ENCODE peak calls at places on chromosomes 7 and 10, in ten cellular contexts. E, D, O, S, T, F, V, R, L and P are unnamed samples.

GRCh38 chr10:96719850-96720421 is 378 bp downstream of the PIK3AP1 start:
- DNase-seq in E (no peak), D (no peak), O (no peak), S (peak), T (no peak), F (no peak), V (peak), R (no peak), L (peak), P (no peak)

GRCh38 chr7:130272456-130273080 is 5.9 kb downstream of the CPA2 start:
- DNase-seq in E (no peak), D (no peak), O (no peak), S (peak), T (no peak), F (no peak), V (no peak), R (no peak), L (no peak), P (peak)

GRCh38 chr10:86282664-86283465 is 83.7 kb downstream of the GRID1 start:
- DNase-seq in E (no peak), D (no peak), O (no peak), S (no peak), T (no peak), F (no peak), V (no peak), R (no peak), L (no peak), P (no peak)

GRCh38 chr7:6248581-6248980 is 23.8 kb downstream of the CYTH3 start:
- DNase-seq in E (peak), D (no peak), O (no peak), S (no peak), T (peak), F (no peak), V (no peak), R (no peak), L (no peak), P (peak)

GRCh38 chr10:5282137-5282536 is 82.6 kb upstream of the UCN3 start:
- DNase-seq in E (no peak), D (no peak), O (no peak), S (no peak), T (no peak), F (no peak), V (no peak), R (no peak), L (no peak), P (no peak)

GRCh38 chr10:111103196-111103595 is 26.4 kb downstream of the ADRA2A start:
- DNase-seq in E (no peak), D (no peak), O (no peak), S (no peak), T (no peak), F (no peak), V (no peak), R (no peak), L (no peak), P (no peak)

GRCh38 chr10:3868274-3868669 is 83.3 kb upstream of the KLF6 start:
- DNase-seq in E (no peak), D (no peak), O (no peak), S (no peak), T (no peak), F (no peak), V (no peak), R (no peak), L (no peak), P (no peak)

GRCh38 chr10:80252296-80252887 is 37.1 kb downstream of the MAT1A start:
- DNase-seq in E (no peak), D (no peak), O (no peak), S (no peak), T (no peak), F (no peak), V (no peak), R (no peak), L (no peak), P (no peak)

GRCh38 chr7:25014735-25015134 is 34.8 kb upstream of the OSBPL3 start:
- DNase-seq in E (peak), D (no peak), O (no peak), S (no peak), T (peak), F (no peak), V (no peak), R (peak), L (no peak), P (peak)

GRCh38 chr7:158887594-158887993 is 31.2 kb downstream of the DYNC2I1 start:
- DNase-seq in E (peak), D (no peak), O (no peak), S (no peak), T (no peak), F (no peak), V (no peak), R (no peak), L (no peak), P (no peak)

GRCh38 chr10:70267161-70267933 is 16.5 kb downstream of the NPFFR1 start:
- DNase-seq in E (peak), D (no peak), O (peak), S (peak), T (peak), F (no peak), V (no peak), R (peak), L (no peak), P (peak)

GRCh38 chr10:18505719-18506118 is 145.7 kb downstream of the NSUN6 start:
- DNase-seq in E (peak), D (no peak), O (no peak), S (no peak), T (peak), F (no peak), V (no peak), R (no peak), L (no peak), P (no peak)

GRCh38 chr10:74586088-74586585 is 240.3 kb upstream of the KAT6B start:
- DNase-seq in E (peak), D (peak), O (peak), S (no peak), T (peak), F (peak), V (no peak), R (no peak), L (no peak), P (peak)

GRCh38 chr10:34641913-34642558 is 173.1 kb downstream of the PARD3 start:
- DNase-seq in E (no peak), D (no peak), O (no peak), S (no peak), T (no peak), F (no peak), V (no peak), R (no peak), L (no peak), P (no peak)

GRCh38 chr7:139242741-139243281 is 11.8 kb downstream of the UBN2 start:
- DNase-seq in E (peak), D (no peak), O (peak), S (no peak), T (peak), F (no peak), V (no peak), R (peak), L (no peak), P (peak)

GRCh38 chr7:150986099-150986512 is 4.7 kb upstream of the NOS3 start:
- DNase-seq in E (peak), D (no peak), O (peak), S (peak), T (peak), F (peak), V (no peak), R (no peak), L (no peak), P (peak)

GRCh38 chr7:139358541-139359365 is 941 bp upstream of the LUC7L2 start:
- DNase-seq in E (peak), D (no peak), O (peak), S (no peak), T (peak), F (peak), V (no peak), R (no peak), L (no peak), P (peak)

GRCh38 chr7:140010194-140010895 is 52.4 kb downstream of the PARP12 start:
- DNase-seq in E (no peak), D (no peak), O (no peak), S (peak), T (no peak), F (no peak), V (no peak), R (no peak), L (no peak), P (no peak)

GRCh38 chr7:33399528-33400213 is 270.3 kb downstream of the BBS9 start:
- DNase-seq in E (no peak), D (no peak), O (no peak), S (no peak), T (no peak), F (no peak), V (no peak), R (no peak), L (no peak), P (no peak)

GRCh38 chr7:115511330-115511729 is 519.2 kb downstream of the TFEC start:
- DNase-seq in E (no peak), D (no peak), O (no peak), S (no peak), T (no peak), F (no peak), V (no peak), R (no peak), L (no peak), P (no peak)

GRCh38 chr7:53315986-53316385 is 280.6 kb downstream of the POM121L12 start:
- DNase-seq in E (no peak), D (no peak), O (peak), S (no peak), T (no peak), F (no peak), V (no peak), R (no peak), L (no peak), P (no peak)

GRCh38 chr7:101900103-101900502 is 82.7 kb downstream of the CUX1 start:
- DNase-seq in E (peak), D (no peak), O (no peak), S (no peak), T (no peak), F (no peak), V (no peak), R (no peak), L (no peak), P (peak)

GRCh38 chr7:22909958-22910357 is 87.3 kb upstream of the TOMM7 start:
- DNase-seq in E (no peak), D (no peak), O (no peak), S (no peak), T (no peak), F (no peak), V (no peak), R (no peak), L (no peak), P (no peak)

GRCh38 chr7:84971360-84971759 is 215.5 kb downstream of the SEMA3D start:
- DNase-seq in E (no peak), D (no peak), O (no peak), S (no peak), T (no peak), F (no peak), V (no peak), R (no peak), L (no peak), P (no peak)

GRCh38 chr10:110794808-110795207 is 76.9 kb upstream of the PDCD4 start:
- DNase-seq in E (no peak), D (no peak), O (no peak), S (peak), T (no peak), F (no peak), V (no peak), R (no peak), L (no peak), P (no peak)

GRCh38 chr7:101632641-101633040 is 3.5 kb upstream of the MYL10 start:
- DNase-seq in E (peak), D (no peak), O (no peak), S (no peak), T (no peak), F (no peak), V (no peak), R (no peak), L (no peak), P (no peak)

DNA sequence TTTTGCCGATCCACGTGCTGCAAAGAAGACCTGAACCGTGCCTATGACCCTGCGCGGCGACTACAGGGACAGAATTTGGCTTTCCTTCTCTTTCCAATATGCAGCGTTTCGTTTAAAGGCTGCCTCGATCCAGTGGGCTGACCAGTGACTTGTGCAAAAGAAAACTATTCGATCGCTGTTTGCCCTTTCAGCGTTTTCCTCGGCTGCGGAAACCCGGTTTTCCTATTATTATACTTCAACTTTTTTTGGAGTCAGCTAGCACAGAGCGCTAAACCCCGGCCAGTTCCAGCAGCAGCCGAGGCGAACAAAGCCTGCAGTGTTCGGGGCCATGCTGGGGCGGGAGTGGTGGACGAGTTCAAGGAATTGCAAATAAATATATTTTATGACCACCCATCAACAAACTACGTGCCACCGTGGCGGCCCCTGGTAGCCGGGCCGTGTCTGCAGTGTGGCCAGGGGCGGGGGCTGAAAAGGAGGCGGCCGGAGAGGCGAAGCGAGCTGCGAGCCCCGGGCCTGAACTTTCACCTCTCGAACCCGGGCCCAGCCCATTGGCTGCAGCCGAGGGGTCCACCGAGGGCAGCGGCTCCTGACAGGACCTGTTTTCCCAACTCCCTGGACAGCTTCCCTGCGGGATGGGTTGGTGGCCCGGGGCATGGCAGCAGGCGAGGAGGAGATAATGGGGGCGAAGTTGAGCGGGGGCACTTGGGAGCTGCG is 164.3 kb upstream of the PPP1R3A start:
- DNase-seq in E (peak), D (no peak), O (peak), S (peak), T (peak), F (no peak), V (no peak), R (no peak), L (no peak), P (no peak)
- TF ChIP-seq EZH2 in E (no peak), D (no peak), O (no peak), S (peak), T (no peak), F (no peak), V (peak), R (peak), L (no peak), P (peak)

GRCh38 chr7:29453022-29453421 is 110.6 kb upstream of the PRR15 start:
- DNase-seq in E (no peak), D (no peak), O (no peak), S (no peak), T (no peak), F (no peak), V (no peak), R (no peak), L (no peak), P (no peak)

GRCh38 chr7:29447828-29448227 is 115.8 kb upstream of the PRR15 start:
- DNase-seq in E (peak), D (no peak), O (no peak), S (no peak), T (no peak), F (no peak), V (no peak), R (no peak), L (no peak), P (no peak)

GRCh38 chr7:29445736-29446135 is 117.9 kb upstream of the PRR15 start:
- DNase-seq in E (no peak), D (no peak), O (no peak), S (no peak), T (no peak), F (no peak), V (no peak), R (no peak), L (no peak), P (no peak)

GRCh38 chr7:29454464-29454863 is 109.2 kb upstream of the PRR15 start:
- DNase-seq in E (no peak), D (no peak), O (no peak), S (no peak), T (no peak), F (no peak), V (no peak), R (no peak), L (no peak), P (no peak)

GRCh38 chr7:29449569-29450260 is 113.9 kb upstream of the PRR15 start:
- DNase-seq in E (no peak), D (no peak), O (no peak), S (no peak), T (no peak), F (no peak), V (no peak), R (no peak), L (peak), P (no peak)
- H3K4me2 ChIP-seq in E (no peak), D (no peak), O (no peak), S (no peak), T (no peak), F (no peak), V (no peak), R (no peak), L (peak), P (no peak)

GRCh38 chr7:148325208-148325607 is 265.4 kb upstream of the C7orf33 start:
- DNase-seq in E (no peak), D (no peak), O (no peak), S (no peak), T (no peak), F (no peak), V (no peak), R (no peak), L (no peak), P (no peak)
- H3K9ac ChIP-seq in E (no peak), D (no peak), O (no peak), S (no peak), T (no peak), F (no peak), V (no peak), R (no peak), L (no peak), P (no peak)

DNA sequence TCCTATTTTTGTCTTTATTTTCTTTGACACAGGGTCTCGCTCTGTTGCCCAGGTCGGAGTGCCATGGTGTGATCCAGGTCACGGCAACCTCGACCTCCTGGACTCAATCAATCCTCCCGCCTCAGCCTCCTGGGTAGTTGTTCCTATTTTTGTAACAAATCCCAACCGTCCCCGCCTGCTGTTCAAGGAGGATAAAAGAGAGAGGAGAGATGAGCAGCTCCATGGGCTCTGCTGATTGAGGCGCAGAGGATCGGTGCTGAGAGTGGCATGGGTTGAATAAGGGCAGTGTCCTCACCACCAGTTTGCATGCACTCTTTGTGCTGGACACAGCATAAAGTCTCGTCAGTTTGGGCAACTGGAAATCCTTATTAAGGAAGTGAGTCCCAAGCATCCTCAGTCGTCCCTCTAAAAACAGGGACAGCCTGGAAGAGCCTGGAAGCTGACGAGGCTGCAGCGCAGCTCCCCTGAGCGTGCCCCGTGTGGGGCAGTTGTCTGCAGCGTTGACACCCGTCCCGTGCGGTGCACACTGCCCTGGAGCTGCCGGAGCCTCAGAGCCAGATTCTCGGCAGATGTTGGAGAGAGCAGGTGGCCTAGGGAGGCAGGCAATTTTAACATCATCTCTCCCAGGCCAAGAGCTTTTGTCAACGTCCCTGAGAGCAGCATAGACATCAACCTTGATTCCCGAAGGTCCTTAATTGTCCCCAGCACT is 404.2 kb upstream of the RNF32 start:
- DNase-seq in E (no peak), D (no peak), O (no peak), S (no peak), T (no peak), F (no peak), V (no peak), R (no peak), L (no peak), P (no peak)
- TF ChIP-seq EZH2 in E (no peak), D (no peak), O (no peak), S (no peak), T (no peak), F (no peak), V (no peak), R (no peak), L (no peak), P (no peak)

GRCh38 chr10:78861456-78862327 is 207.1 kb upstream of the ZMIZ1 start:
- DNase-seq in E (peak), D (no peak), O (no peak), S (no peak), T (no peak), F (no peak), V (no peak), R (no peak), L (no peak), P (no peak)
- H3K4me2 ChIP-seq in E (no peak), D (no peak), O (no peak), S (no peak), T (no peak), F (no peak), V (no peak), R (peak), L (no peak), P (no peak)

GRCh38 chr10:124089859-124090258 is 3.5 kb downstream of the CHST15 start:
- DNase-seq in E (no peak), D (no peak), O (no peak), S (no peak), T (no peak), F (no peak), V (no peak), R (no peak), L (no peak), P (no peak)

GRCh38 chr10:124090630-124091209 is 2.7 kb downstream of the CHST15 start:
- DNase-seq in E (no peak), D (no peak), O (no peak), S (no peak), T (no peak), F (no peak), V (no peak), R (no peak), L (peak), P (peak)

GRCh38 chr10:124093076-124093773 is at the start of gene CHST15:
- DNase-seq in E (peak), D (no peak), O (peak), S (peak), T (peak), F (no peak), V (peak), R (no peak), L (peak), P (peak)

GRCh38 chr10:124092270-124093075 is 925 bp downstream of the CHST15 start:
- DNase-seq in E (peak), D (no peak), O (peak), S (peak), T (peak), F (peak), V (no peak), R (no peak), L (no peak), P (peak)

GRCh38 chr10:124091646-124092269 is 1.6 kb downstream of the CHST15 start:
- DNase-seq in E (peak), D (no peak), O (peak), S (peak), T (peak), F (peak), V (no peak), R (no peak), L (no peak), P (peak)
- H3K9ac ChIP-seq in E (no peak), D (no peak), O (no peak), S (no peak), T (peak), F (peak), V (peak), R (peak), L (peak), P (peak)

GRCh38 chr7:97018775-97019535 is 5.7 kb downstream of the DLX5 start:
- DNase-seq in E (no peak), D (no peak), O (no peak), S (peak), T (no peak), F (no peak), V (no peak), R (no peak), L (no peak), P (no peak)
- TF ChIP-seq EZH2 in E (peak), D (no peak), O (peak), S (peak), T (no peak), F (no peak), V (peak), R (no peak), L (no peak), P (no peak)

DNA sequence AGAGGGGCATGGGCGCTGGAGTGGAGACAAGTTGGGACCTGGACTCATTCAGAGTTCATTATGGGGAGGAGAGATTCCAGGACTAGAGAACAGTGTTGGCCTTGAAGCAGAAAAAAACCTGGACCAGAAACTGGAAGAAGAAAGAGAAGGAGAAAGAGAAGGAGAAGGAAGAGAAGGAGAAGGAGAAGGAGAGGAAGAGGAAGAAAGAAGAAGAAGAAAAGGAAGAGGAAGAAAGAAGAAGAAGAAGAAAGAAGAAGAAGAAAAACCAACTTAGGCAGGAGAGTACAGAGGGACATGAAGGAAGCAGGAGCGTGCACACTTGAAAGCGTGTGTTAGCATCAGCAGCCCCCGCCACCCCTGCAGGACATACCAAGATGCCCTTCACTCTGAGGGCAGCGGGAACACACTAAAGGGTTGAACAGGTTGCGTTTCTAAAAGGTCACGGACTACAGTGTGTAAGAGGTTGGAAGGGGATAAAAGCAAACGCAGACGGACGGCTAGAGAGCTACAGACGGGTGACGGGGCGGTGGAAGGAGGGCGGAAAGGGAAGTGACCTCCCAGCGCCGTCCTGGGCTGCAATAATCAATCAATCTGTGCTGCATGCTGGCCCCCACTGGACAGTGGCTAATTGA is 95.3 kb downstream of the SEC61G start:
- DNase-seq in E (no peak), D (no peak), O (no peak), S (no peak), T (no peak), F (no peak), V (no peak), R (no peak), L (no peak), P (no peak)
- H3K4me2 ChIP-seq in E (no peak), D (no peak), O (peak), S (peak), T (no peak), F (no peak), V (peak), R (peak), L (peak), P (peak)